ENCODE peak calls at places on chromosome 5, in four cellular contexts. E is amniotic stem cell, N is MCF 10A, I is endothelial cell. Z is an unnamed sample.

GRCh38 chr5:107937710-107938355 is 267.1 kb upstream of the EFNA5 start:
- DNase-seq in E (no peak), N (no peak), I (no peak), Z (no peak)

GRCh38 chr5:73545403-73545779 is 20.0 kb downstream of the ANKRA2 start:
- DNase-seq in E (no peak), N (no peak), I (no peak), Z (no peak)

GRCh38 chr5:128631771-128632170 is 93.7 kb upstream of the FBN2 start:
- DNase-seq in E (no peak), N (no peak), I (no peak), Z (no peak)

GRCh38 chr5:109388407-109388806 is 21.4 kb downstream of the PJA2 start:
- DNase-seq in E (no peak), N (no peak), I (no peak), Z (no peak)

GRCh38 chr5:145941096-145941676 is 4.8 kb downstream of the SH3RF2 start:
- DNase-seq in E (no peak), N (peak), I (no peak), Z (no peak)

GRCh38 chr5:180201051-180201987 is 7.7 kb downstream of the RASGEF1C start:
- DNase-seq in E (no peak), N (peak), I (peak), Z (peak)

GRCh38 chr5:145568581-145568980 is 266.6 kb downstream of the PRELID2 start:
- DNase-seq in E (no peak), N (peak), I (no peak), Z (no peak)

GRCh38 chr5:33509036-33509435 is 68.3 kb downstream of the TARS1 start:
- DNase-seq in E (no peak), N (no peak), I (no peak), Z (no peak)

GRCh38 chr5:138503487-138504270 is 38.4 kb downstream of the EGR1 start:
- DNase-seq in E (peak), N (peak), I (peak), Z (peak)

GRCh38 chr5:67350600-67351315 is 154.2 kb upstream of the CD180 start:
- DNase-seq in E (no peak), N (no peak), I (no peak), Z (no peak)

GRCh38 chr5:120621339-120621738 is 157.2 kb downstream of the PRR16 start:
- DNase-seq in E (no peak), N (no peak), I (no peak), Z (no peak)

GRCh38 chr5:146084376-146084775 is 21.0 kb downstream of the PLAC8L1 start:
- DNase-seq in E (no peak), N (no peak), I (no peak), Z (no peak)

GRCh38 chr5:60597570-60597969 is 102.4 kb downstream of the DEPDC1B start:
- DNase-seq in E (no peak), N (no peak), I (no peak), Z (no peak)

GRCh38 chr5:139842321-139842720 is 46.7 kb downstream of the PSD2 start:
- DNase-seq in E (no peak), N (no peak), I (no peak), Z (no peak)

GRCh38 chr5:991472-992267 is 16.9 kb upstream of the NKD2 start:
- DNase-seq in E (no peak), N (no peak), I (no peak), Z (no peak)

GRCh38 chr5:78896128-78896527 is 89.0 kb downstream of the ARSB start:
- DNase-seq in E (no peak), N (peak), I (no peak), Z (no peak)

GRCh38 chr5:891117-891836 is 1.3 kb downstream of the BRD9 start:
- DNase-seq in E (no peak), N (peak), I (no peak), Z (no peak)

GRCh38 chr5:45800331-45800730 is 104.2 kb upstream of the HCN1 start:
- DNase-seq in E (no peak), N (no peak), I (no peak), Z (no peak)

GRCh38 chr5:112634796-112635195 is 102.9 kb upstream of the APC start:
- DNase-seq in E (no peak), N (no peak), I (no peak), Z (no peak)

GRCh38 chr5:141475625-141476131 is at the start of gene PCDHGC3:
- DNase-seq in E (peak), N (peak), I (peak), Z (peak)

GRCh38 chr5:79774171-79774854 is 84.7 kb downstream of the CMYA5 start:
- DNase-seq in E (no peak), N (peak), I (peak), Z (peak)

GRCh38 chr5:132283423-132284043 is 10.7 kb upstream of the SLC22A4 start:
- DNase-seq in E (no peak), N (peak), I (no peak), Z (peak)

GRCh38 chr5:139675213-139675612 is 27.1 kb downstream of the CXXC5 start:
- DNase-seq in E (no peak), N (no peak), I (no peak), Z (no peak)

GRCh38 chr5:171858303-171858702 is 72.7 kb downstream of the SMIM23 start:
- DNase-seq in E (no peak), N (peak), I (no peak), Z (no peak)

GRCh38 chr5:40601198-40601868 is 78.4 kb upstream of the PTGER4 start:
- DNase-seq in E (no peak), N (peak), I (no peak), Z (no peak)

GRCh38 chr5:93585753-93586385 is 2.8 kb downstream of the NR2F1 start:
- DNase-seq in E (no peak), N (peak), I (no peak), Z (no peak)

GRCh38 chr5:77945874-77946273 is 169.7 kb upstream of the TBCA start:
- DNase-seq in E (no peak), N (no peak), I (no peak), Z (no peak)

GRCh38 chr5:179870403-179870903 is 11.8 kb upstream of the MRNIP start:
- DNase-seq in E (no peak), N (peak), I (peak), Z (no peak)

Z was measured in T47D.